ENCODE peak calls at places on chromosome 4, in eight cellular contexts. One of them, this sample, is unnamed.

GRCh38 chr4:61086357-61086756 is 113.8 kb upstream of the ADGRL3 start:
- DNase-seq in MM.1S: no peak
- DNase-seq in choroid plexus epithelial cell: no peak
- DNase-seq in mucosa of descending colon: no peak
- DNase-seq in bronchial epithelial cell: no peak
- DNase-seq in HFF-Myc: no peak
- DNase-seq in dorsolateral prefrontal cortex: no peak
- DNase-seq in body of pancreas: no peak
- DNase-seq in this sample: no peak

GRCh38 chr4:159719531-159719930 is 616.7 kb downstream of the RAPGEF2 start:
- DNase-seq in HFF-Myc: no peak
- DNase-seq in bronchial epithelial cell: no peak
- DNase-seq in body of pancreas: no peak
- DNase-seq in MM.1S: no peak
- DNase-seq in dorsolateral prefrontal cortex: no peak
- DNase-seq in mucosa of descending colon: no peak
- DNase-seq in choroid plexus epithelial cell: no peak
- DNase-seq in this sample: no peak

GRCh38 chr4:6302869-6303268 is 33.2 kb downstream of the WFS1 start:
- DNase-seq in mucosa of descending colon: no peak
- DNase-seq in dorsolateral prefrontal cortex: no peak
- DNase-seq in body of pancreas: no peak
- DNase-seq in bronchial epithelial cell: no peak
- DNase-seq in choroid plexus epithelial cell: no peak
- DNase-seq in HFF-Myc: no peak
- DNase-seq in MM.1S: no peak
- DNase-seq in this sample: no peak

GRCh38 chr4:169070071-169070894 is 60.2 kb upstream of the CBR4 start:
- DNase-seq in choroid plexus epithelial cell: peak
- DNase-seq in MM.1S: no peak
- DNase-seq in HFF-Myc: peak
- DNase-seq in bronchial epithelial cell: peak
- DNase-seq in mucosa of descending colon: peak
- DNase-seq in dorsolateral prefrontal cortex: no peak
- DNase-seq in body of pancreas: peak
- DNase-seq in this sample: peak

GRCh38 chr4:41257257-41257900 is 651 bp downstream of the UCHL1 start:
- DNase-seq in body of pancreas: peak
- DNase-seq in HFF-Myc: no peak
- DNase-seq in choroid plexus epithelial cell: peak
- DNase-seq in bronchial epithelial cell: no peak
- DNase-seq in MM.1S: peak
- DNase-seq in mucosa of descending colon: peak
- DNase-seq in dorsolateral prefrontal cortex: peak
- DNase-seq in this sample: peak

GRCh38 chr4:108342325-108342986 is 173.7 kb upstream of the LEF1 start:
- DNase-seq in body of pancreas: no peak
- DNase-seq in choroid plexus epithelial cell: no peak
- DNase-seq in dorsolateral prefrontal cortex: no peak
- DNase-seq in HFF-Myc: no peak
- DNase-seq in bronchial epithelial cell: no peak
- DNase-seq in mucosa of descending colon: no peak
- DNase-seq in MM.1S: peak
- DNase-seq in this sample: no peak

GRCh38 chr4:154230091-154230490 is 261.5 kb downstream of the DCHS2 start:
- DNase-seq in choroid plexus epithelial cell: no peak
- DNase-seq in HFF-Myc: no peak
- DNase-seq in MM.1S: no peak
- DNase-seq in body of pancreas: no peak
- DNase-seq in mucosa of descending colon: no peak
- DNase-seq in bronchial epithelial cell: no peak
- DNase-seq in dorsolateral prefrontal cortex: no peak
- DNase-seq in this sample: no peak

GRCh38 chr4:34932591-34932990 is 1311.7 kb downstream of the ARAP2 start:
- DNase-seq in MM.1S: no peak
- DNase-seq in bronchial epithelial cell: peak
- DNase-seq in mucosa of descending colon: no peak
- DNase-seq in dorsolateral prefrontal cortex: no peak
- DNase-seq in body of pancreas: no peak
- DNase-seq in HFF-Myc: no peak
- DNase-seq in choroid plexus epithelial cell: no peak
- DNase-seq in this sample: no peak

GRCh38 chr4:109826719-109827118 is 1.1 kb upstream of the RRH start:
- DNase-seq in dorsolateral prefrontal cortex: no peak
- DNase-seq in body of pancreas: no peak
- DNase-seq in choroid plexus epithelial cell: peak
- DNase-seq in MM.1S: peak
- DNase-seq in HFF-Myc: no peak
- DNase-seq in mucosa of descending colon: no peak
- DNase-seq in bronchial epithelial cell: peak
- DNase-seq in this sample: peak

GRCh38 chr4:16233569-16234177 is 7.4 kb upstream of the TAPT1 start:
- DNase-seq in mucosa of descending colon: no peak
- DNase-seq in bronchial epithelial cell: no peak
- DNase-seq in MM.1S: no peak
- DNase-seq in body of pancreas: no peak
- DNase-seq in HFF-Myc: no peak
- DNase-seq in choroid plexus epithelial cell: no peak
- DNase-seq in dorsolateral prefrontal cortex: no peak
- DNase-seq in this sample: no peak

GRCh38 chr4:98919996-98920395 is 8.9 kb downstream of the EIF4E start:
- DNase-seq in bronchial epithelial cell: peak
- DNase-seq in mucosa of descending colon: no peak
- DNase-seq in choroid plexus epithelial cell: peak
- DNase-seq in dorsolateral prefrontal cortex: no peak
- DNase-seq in HFF-Myc: no peak
- DNase-seq in MM.1S: no peak
- DNase-seq in body of pancreas: no peak
- DNase-seq in this sample: peak

GRCh38 chr4:108139089-108139488 is 29.6 kb downstream of the LEF1 start:
- DNase-seq in MM.1S: no peak
- DNase-seq in bronchial epithelial cell: no peak
- DNase-seq in HFF-Myc: no peak
- DNase-seq in mucosa of descending colon: no peak
- DNase-seq in body of pancreas: no peak
- DNase-seq in choroid plexus epithelial cell: no peak
- DNase-seq in dorsolateral prefrontal cortex: no peak
- DNase-seq in this sample: no peak

GRCh38 chr4:154004450-154004849 is 215.6 kb upstream of the SFRP2 start:
- DNase-seq in choroid plexus epithelial cell: no peak
- DNase-seq in body of pancreas: no peak
- DNase-seq in mucosa of descending colon: no peak
- DNase-seq in MM.1S: no peak
- DNase-seq in dorsolateral prefrontal cortex: no peak
- DNase-seq in bronchial epithelial cell: no peak
- DNase-seq in HFF-Myc: no peak
- DNase-seq in this sample: no peak

GRCh38 chr4:16056681-16057400 is 27.0 kb downstream of the PROM1 start:
- DNase-seq in bronchial epithelial cell: no peak
- DNase-seq in dorsolateral prefrontal cortex: no peak
- DNase-seq in HFF-Myc: no peak
- DNase-seq in body of pancreas: peak
- DNase-seq in choroid plexus epithelial cell: no peak
- DNase-seq in mucosa of descending colon: no peak
- DNase-seq in MM.1S: no peak
- DNase-seq in this sample: no peak

GRCh38 chr4:107351196-107351595 is 315.1 kb upstream of the DKK2 start:
- DNase-seq in HFF-Myc: no peak
- DNase-seq in bronchial epithelial cell: no peak
- DNase-seq in choroid plexus epithelial cell: no peak
- DNase-seq in MM.1S: no peak
- DNase-seq in dorsolateral prefrontal cortex: no peak
- DNase-seq in mucosa of descending colon: no peak
- DNase-seq in body of pancreas: no peak
- DNase-seq in this sample: no peak

GRCh38 chr4:167452922-167453321 is 218.6 kb upstream of the SPOCK3 start:
- DNase-seq in dorsolateral prefrontal cortex: no peak
- DNase-seq in choroid plexus epithelial cell: no peak
- DNase-seq in bronchial epithelial cell: no peak
- DNase-seq in body of pancreas: no peak
- DNase-seq in mucosa of descending colon: no peak
- DNase-seq in HFF-Myc: peak
- DNase-seq in MM.1S: no peak
- DNase-seq in this sample: no peak

GRCh38 chr4:151142758-151143157 is 43.3 kb downstream of the RPS3A start:
- DNase-seq in HFF-Myc: no peak
- DNase-seq in dorsolateral prefrontal cortex: no peak
- DNase-seq in mucosa of descending colon: no peak
- DNase-seq in body of pancreas: no peak
- DNase-seq in choroid plexus epithelial cell: no peak
- DNase-seq in bronchial epithelial cell: no peak
- DNase-seq in MM.1S: no peak
- DNase-seq in this sample: no peak

GRCh38 chr4:152304220-152304619 is 231.7 kb downstream of the FBXW7 start:
- DNase-seq in dorsolateral prefrontal cortex: no peak
- DNase-seq in MM.1S: no peak
- DNase-seq in bronchial epithelial cell: peak
- DNase-seq in choroid plexus epithelial cell: no peak
- DNase-seq in HFF-Myc: no peak
- DNase-seq in mucosa of descending colon: no peak
- DNase-seq in body of pancreas: no peak
- DNase-seq in this sample: no peak

GRCh38 chr4:40377462-40378385 is 42.6 kb downstream of the CHRNA9 start:
- DNase-seq in dorsolateral prefrontal cortex: no peak
- DNase-seq in body of pancreas: no peak
- DNase-seq in mucosa of descending colon: peak
- DNase-seq in HFF-Myc: no peak
- DNase-seq in choroid plexus epithelial cell: peak
- DNase-seq in MM.1S: no peak
- DNase-seq in bronchial epithelial cell: peak
- DNase-seq in this sample: peak

GRCh38 chr4:153488006-153488718 is 22.0 kb downstream of the TMEM131L start:
- DNase-seq in mucosa of descending colon: no peak
- DNase-seq in body of pancreas: no peak
- DNase-seq in MM.1S: no peak
- DNase-seq in choroid plexus epithelial cell: peak
- DNase-seq in HFF-Myc: no peak
- DNase-seq in bronchial epithelial cell: peak
- DNase-seq in dorsolateral prefrontal cortex: no peak
- DNase-seq in this sample: no peak

GRCh38 chr4:7857238-7857701 is 82.4 kb downstream of the AFAP1 start:
- DNase-seq in HFF-Myc: peak
- DNase-seq in bronchial epithelial cell: peak
- DNase-seq in dorsolateral prefrontal cortex: no peak
- DNase-seq in MM.1S: no peak
- DNase-seq in choroid plexus epithelial cell: peak
- DNase-seq in body of pancreas: no peak
- DNase-seq in mucosa of descending colon: no peak
- DNase-seq in this sample: peak

GRCh38 chr4:67873116-67873515 is 10.7 kb downstream of the TMPRSS11D start:
- DNase-seq in mucosa of descending colon: no peak
- DNase-seq in HFF-Myc: no peak
- DNase-seq in MM.1S: no peak
- DNase-seq in bronchial epithelial cell: peak
- DNase-seq in dorsolateral prefrontal cortex: no peak
- DNase-seq in choroid plexus epithelial cell: no peak
- DNase-seq in body of pancreas: no peak
- DNase-seq in this sample: no peak

GRCh38 chr4:1684756-1685603 is 867 bp upstream of the FAM53A start:
- DNase-seq in HFF-Myc: no peak
- DNase-seq in body of pancreas: no peak
- DNase-seq in choroid plexus epithelial cell: no peak
- DNase-seq in dorsolateral prefrontal cortex: no peak
- DNase-seq in mucosa of descending colon: peak
- DNase-seq in MM.1S: no peak
- DNase-seq in bronchial epithelial cell: no peak
- DNase-seq in this sample: no peak
- H3K4me3 ChIP-seq in HFF-Myc: peak
- H3K4me3 ChIP-seq in body of pancreas: no peak
- H3K4me3 ChIP-seq in choroid plexus epithelial cell: peak
- H3K4me3 ChIP-seq in dorsolateral prefrontal cortex: peak
- H3K4me3 ChIP-seq in mucosa of descending colon: peak
- H3K4me3 ChIP-seq in MM.1S: peak
- H3K4me3 ChIP-seq in bronchial epithelial cell: peak
- H3K4me3 ChIP-seq in this sample: peak

GRCh38 chr4:180950377-180950776 is 1292.8 kb upstream of the TENM3 start:
- DNase-seq in bronchial epithelial cell: peak
- DNase-seq in body of pancreas: no peak
- DNase-seq in choroid plexus epithelial cell: no peak
- DNase-seq in MM.1S: no peak
- DNase-seq in HFF-Myc: no peak
- DNase-seq in mucosa of descending colon: no peak
- DNase-seq in dorsolateral prefrontal cortex: no peak
- DNase-seq in this sample: no peak

GRCh38 chr4:180946188-180946587 is 1297.0 kb upstream of the TENM3 start:
- DNase-seq in dorsolateral prefrontal cortex: no peak
- DNase-seq in mucosa of descending colon: no peak
- DNase-seq in choroid plexus epithelial cell: no peak
- DNase-seq in bronchial epithelial cell: no peak
- DNase-seq in body of pancreas: no peak
- DNase-seq in MM.1S: no peak
- DNase-seq in HFF-Myc: no peak
- DNase-seq in this sample: no peak

GRCh38 chr4:180951312-180951711 is 1291.9 kb upstream of the TENM3 start:
- DNase-seq in choroid plexus epithelial cell: no peak
- DNase-seq in body of pancreas: no peak
- DNase-seq in mucosa of descending colon: no peak
- DNase-seq in HFF-Myc: no peak
- DNase-seq in MM.1S: no peak
- DNase-seq in bronchial epithelial cell: no peak
- DNase-seq in dorsolateral prefrontal cortex: no peak
- DNase-seq in this sample: no peak

GRCh38 chr4:180949825-180950224 is 1293.4 kb upstream of the TENM3 start:
- DNase-seq in bronchial epithelial cell: peak
- DNase-seq in body of pancreas: no peak
- DNase-seq in HFF-Myc: no peak
- DNase-seq in mucosa of descending colon: no peak
- DNase-seq in choroid plexus epithelial cell: no peak
- DNase-seq in MM.1S: no peak
- DNase-seq in dorsolateral prefrontal cortex: no peak
- DNase-seq in this sample: no peak

GRCh38 chr4:180947421-180947820 is 1295.8 kb upstream of the TENM3 start:
- DNase-seq in MM.1S: peak
- DNase-seq in mucosa of descending colon: no peak
- DNase-seq in choroid plexus epithelial cell: peak
- DNase-seq in dorsolateral prefrontal cortex: no peak
- DNase-seq in bronchial epithelial cell: no peak
- DNase-seq in HFF-Myc: no peak
- DNase-seq in body of pancreas: no peak
- DNase-seq in this sample: no peak
- TF ChIP-seq CTCF in MM.1S: peak
- TF ChIP-seq CTCF in mucosa of descending colon: no peak
- TF ChIP-seq CTCF in choroid plexus epithelial cell: no peak
- TF ChIP-seq CTCF in dorsolateral prefrontal cortex: no peak
- TF ChIP-seq CTCF in bronchial epithelial cell: no peak
- TF ChIP-seq CTCF in HFF-Myc: no peak
- TF ChIP-seq CTCF in body of pancreas: no peak
- TF ChIP-seq CTCF in this sample: no peak

GRCh38 chr4:123352240-123352945 is 44.2 kb upstream of the SPRY1 start:
- DNase-seq in body of pancreas: peak
- DNase-seq in HFF-Myc: no peak
- DNase-seq in bronchial epithelial cell: peak
- DNase-seq in MM.1S: no peak
- DNase-seq in mucosa of descending colon: no peak
- DNase-seq in choroid plexus epithelial cell: peak
- DNase-seq in dorsolateral prefrontal cortex: no peak
- DNase-seq in this sample: peak
- H3K4me3 ChIP-seq in body of pancreas: no peak
- H3K4me3 ChIP-seq in HFF-Myc: no peak
- H3K4me3 ChIP-seq in bronchial epithelial cell: no peak
- H3K4me3 ChIP-seq in MM.1S: no peak
- H3K4me3 ChIP-seq in mucosa of descending colon: no peak
- H3K4me3 ChIP-seq in choroid plexus epithelial cell: no peak
- H3K4me3 ChIP-seq in dorsolateral prefrontal cortex: no peak
- H3K4me3 ChIP-seq in this sample: no peak

GRCh38 chr4:183602444-183603102 is 56.4 kb downstream of the RWDD4 start:
- DNase-seq in MM.1S: no peak
- DNase-seq in dorsolateral prefrontal cortex: no peak
- DNase-seq in mucosa of descending colon: peak
- DNase-seq in bronchial epithelial cell: peak
- DNase-seq in choroid plexus epithelial cell: peak
- DNase-seq in HFF-Myc: no peak
- DNase-seq in body of pancreas: no peak
- DNase-seq in this sample: peak
- TF ChIP-seq CTCF in MM.1S: no peak
- TF ChIP-seq CTCF in dorsolateral prefrontal cortex: no peak
- TF ChIP-seq CTCF in mucosa of descending colon: no peak
- TF ChIP-seq CTCF in bronchial epithelial cell: peak
- TF ChIP-seq CTCF in choroid plexus epithelial cell: peak
- TF ChIP-seq CTCF in HFF-Myc: peak
- TF ChIP-seq CTCF in body of pancreas: no peak
- TF ChIP-seq CTCF in this sample: peak

This sample was measured in fibroblast of villous mesenchyme.